ENCODE peak calls at places on chromosome 5, in seven cellular contexts. One of them, this sample, is unnamed.

GRCh38 chr5:168260353-168261211 is 30.9 kb upstream of the WWC1 start:
- DNase-seq in fibroblast of lung: no peak
- DNase-seq in non-pigmented ciliary epithelial cell: no peak
- DNase-seq in NCI-H146: no peak
- DNase-seq in renal cortical epithelial cell: no peak
- DNase-seq in central memory CD4-positive, alpha-beta T cell: no peak
- DNase-seq in ACHN: no peak
- DNase-seq in this sample: no peak

GRCh38 chr5:127924606-127925005 is 159.0 kb upstream of the SLC12A2 start:
- DNase-seq in renal cortical epithelial cell: no peak
- DNase-seq in non-pigmented ciliary epithelial cell: no peak
- DNase-seq in fibroblast of lung: no peak
- DNase-seq in central memory CD4-positive, alpha-beta T cell: no peak
- DNase-seq in ACHN: no peak
- DNase-seq in NCI-H146: peak; percentile 74
- DNase-seq in this sample: no peak

GRCh38 chr5:176578391-176578808 is 29.3 kb downstream of the CDHR2 start:
- DNase-seq in fibroblast of lung: peak; percentile 36
- DNase-seq in renal cortical epithelial cell: peak; percentile 49
- DNase-seq in non-pigmented ciliary epithelial cell: no peak
- DNase-seq in NCI-H146: peak; percentile 73
- DNase-seq in central memory CD4-positive, alpha-beta T cell: peak; percentile 36
- DNase-seq in ACHN: peak; percentile 14
- DNase-seq in this sample: peak; percentile 21

GRCh38 chr5:32794086-32794485 is 83.0 kb downstream of the NPR3 start:
- DNase-seq in renal cortical epithelial cell: no peak
- DNase-seq in central memory CD4-positive, alpha-beta T cell: no peak
- DNase-seq in fibroblast of lung: no peak
- DNase-seq in ACHN: no peak
- DNase-seq in non-pigmented ciliary epithelial cell: no peak
- DNase-seq in NCI-H146: no peak
- DNase-seq in this sample: peak; percentile 61

GRCh38 chr5:95410269-95410668 is 19.1 kb downstream of the FAM81B start:
- DNase-seq in non-pigmented ciliary epithelial cell: no peak
- DNase-seq in fibroblast of lung: no peak
- DNase-seq in NCI-H146: no peak
- DNase-seq in renal cortical epithelial cell: no peak
- DNase-seq in central memory CD4-positive, alpha-beta T cell: no peak
- DNase-seq in ACHN: no peak
- DNase-seq in this sample: no peak

GRCh38 chr5:91288517-91288916 is 94.6 kb downstream of the ARRDC3 start:
- DNase-seq in ACHN: no peak
- DNase-seq in non-pigmented ciliary epithelial cell: no peak
- DNase-seq in central memory CD4-positive, alpha-beta T cell: no peak
- DNase-seq in renal cortical epithelial cell: no peak
- DNase-seq in fibroblast of lung: no peak
- DNase-seq in NCI-H146: no peak
- DNase-seq in this sample: no peak

GRCh38 chr5:131756942-131757341 is 39.9 kb downstream of the FNIP1 start:
- DNase-seq in central memory CD4-positive, alpha-beta T cell: no peak
- DNase-seq in non-pigmented ciliary epithelial cell: no peak
- DNase-seq in renal cortical epithelial cell: no peak
- DNase-seq in ACHN: no peak
- DNase-seq in fibroblast of lung: no peak
- DNase-seq in NCI-H146: no peak
- DNase-seq in this sample: no peak

GRCh38 chr5:150149618-150150017 is 6.0 kb downstream of the PDGFRB start:
- DNase-seq in fibroblast of lung: no peak
- DNase-seq in central memory CD4-positive, alpha-beta T cell: no peak
- DNase-seq in non-pigmented ciliary epithelial cell: no peak
- DNase-seq in renal cortical epithelial cell: no peak
- DNase-seq in NCI-H146: no peak
- DNase-seq in ACHN: no peak
- DNase-seq in this sample: no peak

GRCh38 chr5:135034186-135034962 is at the start of gene PITX1:
- DNase-seq in NCI-H146: peak; percentile 69
- DNase-seq in central memory CD4-positive, alpha-beta T cell: no peak
- DNase-seq in non-pigmented ciliary epithelial cell: no peak
- DNase-seq in fibroblast of lung: peak; percentile 22
- DNase-seq in ACHN: no peak
- DNase-seq in renal cortical epithelial cell: no peak
- DNase-seq in this sample: no peak

GRCh38 chr5:72817076-72817476 is 615 bp downstream of the TNPO1 start:
- DNase-seq in ACHN: peak; percentile 43
- DNase-seq in renal cortical epithelial cell: peak; percentile 43
- DNase-seq in fibroblast of lung: peak; percentile 72
- DNase-seq in NCI-H146: peak; percentile 64
- DNase-seq in non-pigmented ciliary epithelial cell: no peak
- DNase-seq in central memory CD4-positive, alpha-beta T cell: no peak
- DNase-seq in this sample: peak; percentile 40

GRCh38 chr5:37844004-37844403 is 4.2 kb upstream of the GDNF start:
- DNase-seq in central memory CD4-positive, alpha-beta T cell: no peak
- DNase-seq in non-pigmented ciliary epithelial cell: no peak
- DNase-seq in NCI-H146: no peak
- DNase-seq in ACHN: no peak
- DNase-seq in renal cortical epithelial cell: no peak
- DNase-seq in fibroblast of lung: no peak
- DNase-seq in this sample: no peak

GRCh38 chr5:157366741-157367684 is 93.0 kb upstream of the NIPAL4 start:
- DNase-seq in non-pigmented ciliary epithelial cell: no peak
- DNase-seq in NCI-H146: no peak
- DNase-seq in ACHN: peak; percentile 39
- DNase-seq in fibroblast of lung: peak; percentile 80
- DNase-seq in renal cortical epithelial cell: peak; percentile 52
- DNase-seq in central memory CD4-positive, alpha-beta T cell: no peak
- DNase-seq in this sample: peak; percentile 70

GRCh38 chr5:170467000-170467707 is 36.7 kb upstream of the KCNIP1 start:
- DNase-seq in non-pigmented ciliary epithelial cell: peak; percentile 70
- DNase-seq in central memory CD4-positive, alpha-beta T cell: no peak
- DNase-seq in renal cortical epithelial cell: peak; percentile 86
- DNase-seq in fibroblast of lung: peak; percentile 93
- DNase-seq in ACHN: peak; percentile 74
- DNase-seq in NCI-H146: no peak
- DNase-seq in this sample: no peak

GRCh38 chr5:32583582-32584232 is 1.6 kb upstream of the SUB1 start:
- DNase-seq in NCI-H146: no peak
- DNase-seq in non-pigmented ciliary epithelial cell: no peak
- DNase-seq in central memory CD4-positive, alpha-beta T cell: peak; percentile 42
- DNase-seq in renal cortical epithelial cell: no peak
- DNase-seq in ACHN: no peak
- DNase-seq in fibroblast of lung: no peak
- DNase-seq in this sample: no peak

GRCh38 chr5:154858972-154859950 is 834 bp downstream of the CNOT8 start:
- DNase-seq in central memory CD4-positive, alpha-beta T cell: peak; percentile 34
- DNase-seq in ACHN: peak; percentile 11
- DNase-seq in fibroblast of lung: no peak
- DNase-seq in non-pigmented ciliary epithelial cell: no peak
- DNase-seq in NCI-H146: peak; percentile 0
- DNase-seq in renal cortical epithelial cell: no peak
- DNase-seq in this sample: no peak

GRCh38 chr5:10556331-10556807 is 7.5 kb upstream of the ANKRD33B start:
- DNase-seq in renal cortical epithelial cell: peak; percentile 90
- DNase-seq in non-pigmented ciliary epithelial cell: no peak
- DNase-seq in NCI-H146: no peak
- DNase-seq in ACHN: peak; percentile 55
- DNase-seq in fibroblast of lung: peak; percentile 74
- DNase-seq in central memory CD4-positive, alpha-beta T cell: no peak
- DNase-seq in this sample: no peak

GRCh38 chr5:43484049-43484849 is 584 bp upstream of the TMEM267 start:
- DNase-seq in fibroblast of lung: peak; percentile 78
- DNase-seq in NCI-H146: peak; percentile 77
- DNase-seq in ACHN: peak; percentile 83
- DNase-seq in non-pigmented ciliary epithelial cell: peak; percentile 40
- DNase-seq in central memory CD4-positive, alpha-beta T cell: peak; percentile 85
- DNase-seq in renal cortical epithelial cell: peak; percentile 80
- DNase-seq in this sample: peak; percentile 93

GRCh38 chr5:78972654-78973428 is 12.3 kb downstream of the ARSB start:
- DNase-seq in ACHN: no peak
- DNase-seq in non-pigmented ciliary epithelial cell: no peak
- DNase-seq in renal cortical epithelial cell: peak; percentile 25
- DNase-seq in central memory CD4-positive, alpha-beta T cell: no peak
- DNase-seq in fibroblast of lung: peak; percentile 63
- DNase-seq in NCI-H146: no peak
- DNase-seq in this sample: no peak

GRCh38 chr5:43007246-43007910 is 32.7 kb downstream of the ANXA2R start:
- DNase-seq in fibroblast of lung: peak; percentile 88
- DNase-seq in non-pigmented ciliary epithelial cell: peak; percentile 80
- DNase-seq in NCI-H146: peak; percentile 80
- DNase-seq in central memory CD4-positive, alpha-beta T cell: peak; percentile 85
- DNase-seq in ACHN: peak; percentile 67
- DNase-seq in renal cortical epithelial cell: peak; percentile 81
- DNase-seq in this sample: peak; percentile 94

GRCh38 chr5:135472141-135472540 is 20.0 kb upstream of the TIFAB start:
- DNase-seq in renal cortical epithelial cell: no peak
- DNase-seq in NCI-H146: no peak
- DNase-seq in fibroblast of lung: no peak
- DNase-seq in non-pigmented ciliary epithelial cell: no peak
- DNase-seq in ACHN: no peak
- DNase-seq in central memory CD4-positive, alpha-beta T cell: no peak
- DNase-seq in this sample: no peak

GRCh38 chr5:58019614-58020013 is 440.3 kb downstream of the PLK2 start:
- DNase-seq in central memory CD4-positive, alpha-beta T cell: no peak
- DNase-seq in renal cortical epithelial cell: no peak
- DNase-seq in NCI-H146: no peak
- DNase-seq in non-pigmented ciliary epithelial cell: no peak
- DNase-seq in fibroblast of lung: peak; percentile 23
- DNase-seq in ACHN: no peak
- DNase-seq in this sample: no peak

GRCh38 chr5:71924980-71925379 is 182.3 kb upstream of the MAP1B start:
- DNase-seq in renal cortical epithelial cell: peak; percentile 29
- DNase-seq in central memory CD4-positive, alpha-beta T cell: no peak
- DNase-seq in NCI-H146: peak; percentile 49
- DNase-seq in fibroblast of lung: peak; percentile 67
- DNase-seq in non-pigmented ciliary epithelial cell: no peak
- DNase-seq in ACHN: no peak
- DNase-seq in this sample: no peak

GRCh38 chr5:20497356-20497755 is 509.4 kb upstream of the CDH18 start:
- DNase-seq in renal cortical epithelial cell: no peak
- DNase-seq in NCI-H146: no peak
- DNase-seq in fibroblast of lung: no peak
- DNase-seq in non-pigmented ciliary epithelial cell: no peak
- DNase-seq in central memory CD4-positive, alpha-beta T cell: no peak
- DNase-seq in ACHN: no peak
- DNase-seq in this sample: no peak

GRCh38 chr5:119840175-119840574 is 210.8 kb downstream of the FAM170A start:
- DNase-seq in fibroblast of lung: no peak
- DNase-seq in ACHN: no peak
- DNase-seq in non-pigmented ciliary epithelial cell: no peak
- DNase-seq in central memory CD4-positive, alpha-beta T cell: no peak
- DNase-seq in NCI-H146: no peak
- DNase-seq in renal cortical epithelial cell: no peak
- DNase-seq in this sample: no peak

GRCh38 chr5:122704247-122705036 is 70.4 kb upstream of the SNX2 start:
- DNase-seq in ACHN: peak; percentile 49
- DNase-seq in central memory CD4-positive, alpha-beta T cell: peak; percentile 6
- DNase-seq in NCI-H146: no peak
- DNase-seq in renal cortical epithelial cell: peak; percentile 73
- DNase-seq in fibroblast of lung: peak; percentile 53
- DNase-seq in non-pigmented ciliary epithelial cell: no peak
- DNase-seq in this sample: peak; percentile 76

GRCh38 chr5:31193591-31194457 is at the start of gene CDH6:
- DNase-seq in NCI-H146: peak; percentile 90
- DNase-seq in fibroblast of lung: peak; percentile 83
- DNase-seq in ACHN: no peak
- DNase-seq in renal cortical epithelial cell: peak; percentile 78
- DNase-seq in non-pigmented ciliary epithelial cell: no peak
- DNase-seq in central memory CD4-positive, alpha-beta T cell: no peak
- DNase-seq in this sample: no peak

GRCh38 chr5:96870094-96871021 is 5.9 kb upstream of the ERAP2 start:
- DNase-seq in NCI-H146: no peak
- DNase-seq in fibroblast of lung: peak; percentile 41
- DNase-seq in ACHN: no peak
- DNase-seq in renal cortical epithelial cell: no peak
- DNase-seq in non-pigmented ciliary epithelial cell: no peak
- DNase-seq in central memory CD4-positive, alpha-beta T cell: no peak
- DNase-seq in this sample: no peak

GRCh38 chr5:34511915-34512314 is 144.2 kb upstream of the RAI14 start:
- DNase-seq in central memory CD4-positive, alpha-beta T cell: no peak
- DNase-seq in NCI-H146: no peak
- DNase-seq in renal cortical epithelial cell: no peak
- DNase-seq in ACHN: no peak
- DNase-seq in non-pigmented ciliary epithelial cell: no peak
- DNase-seq in fibroblast of lung: no peak
- DNase-seq in this sample: no peak

GRCh38 chr5:163342301-163342700 is 95.1 kb upstream of the CCNG1 start:
- DNase-seq in central memory CD4-positive, alpha-beta T cell: no peak
- DNase-seq in fibroblast of lung: no peak
- DNase-seq in ACHN: no peak
- DNase-seq in NCI-H146: no peak
- DNase-seq in renal cortical epithelial cell: no peak
- DNase-seq in non-pigmented ciliary epithelial cell: no peak
- DNase-seq in this sample: no peak

GRCh38 chr5:137997726-137998213 is 35.1 kb downstream of the FAM13B start:
- DNase-seq in ACHN: peak; percentile 41
- DNase-seq in renal cortical epithelial cell: peak; percentile 85
- DNase-seq in NCI-H146: no peak
- DNase-seq in central memory CD4-positive, alpha-beta T cell: no peak
- DNase-seq in fibroblast of lung: peak; percentile 41
- DNase-seq in non-pigmented ciliary epithelial cell: no peak
- DNase-seq in this sample: no peak

GRCh38 chr5:1929108-1929991 is 46.6 kb upstream of the IRX4 start:
- DNase-seq in ACHN: no peak
- DNase-seq in fibroblast of lung: no peak
- DNase-seq in renal cortical epithelial cell: no peak
- DNase-seq in non-pigmented ciliary epithelial cell: no peak
- DNase-seq in NCI-H146: no peak
- DNase-seq in central memory CD4-positive, alpha-beta T cell: no peak
- DNase-seq in this sample: no peak

GRCh38 chr5:78399115-78399514 is 38.7 kb downstream of the SCAMP1 start:
- DNase-seq in fibroblast of lung: peak; percentile 61
- DNase-seq in renal cortical epithelial cell: no peak
- DNase-seq in ACHN: no peak
- DNase-seq in NCI-H146: no peak
- DNase-seq in central memory CD4-positive, alpha-beta T cell: no peak
- DNase-seq in non-pigmented ciliary epithelial cell: no peak
- DNase-seq in this sample: peak; percentile 9

GRCh38 chr5:116600876-116601275 is 26.3 kb upstream of the SEMA6A start:
- DNase-seq in non-pigmented ciliary epithelial cell: peak; percentile 37
- DNase-seq in renal cortical epithelial cell: peak; percentile 85
- DNase-seq in NCI-H146: no peak
- DNase-seq in fibroblast of lung: peak; percentile 63
- DNase-seq in ACHN: peak; percentile 70
- DNase-seq in central memory CD4-positive, alpha-beta T cell: no peak
- DNase-seq in this sample: no peak

GRCh38 chr5:1930880-1931589 is 48.3 kb upstream of the IRX4 start:
- DNase-seq in central memory CD4-positive, alpha-beta T cell: no peak
- DNase-seq in NCI-H146: peak; percentile 32
- DNase-seq in fibroblast of lung: no peak
- DNase-seq in renal cortical epithelial cell: no peak
- DNase-seq in non-pigmented ciliary epithelial cell: no peak
- DNase-seq in ACHN: no peak
- DNase-seq in this sample: no peak

GRCh38 chr5:37615184-37615583 is 224.7 kb downstream of the GDNF start:
- DNase-seq in non-pigmented ciliary epithelial cell: peak; percentile 81
- DNase-seq in NCI-H146: no peak
- DNase-seq in central memory CD4-positive, alpha-beta T cell: no peak
- DNase-seq in renal cortical epithelial cell: no peak
- DNase-seq in ACHN: peak; percentile 33
- DNase-seq in fibroblast of lung: peak; percentile 97
- DNase-seq in this sample: no peak

GRCh38 chr5:33850100-33850594 is 41.6 kb downstream of the ADAMTS12 start:
- DNase-seq in ACHN: peak; percentile 41
- DNase-seq in fibroblast of lung: peak; percentile 86
- DNase-seq in non-pigmented ciliary epithelial cell: peak; percentile 70
- DNase-seq in NCI-H146: no peak
- DNase-seq in central memory CD4-positive, alpha-beta T cell: peak; percentile 44
- DNase-seq in renal cortical epithelial cell: peak; percentile 97
- DNase-seq in this sample: no peak

GRCh38 chr5:87195104-87195581 is 72.5 kb upstream of the RASA1 start:
- DNase-seq in ACHN: no peak
- DNase-seq in non-pigmented ciliary epithelial cell: peak; percentile 67
- DNase-seq in fibroblast of lung: peak; percentile 85
- DNase-seq in NCI-H146: no peak
- DNase-seq in central memory CD4-positive, alpha-beta T cell: no peak
- DNase-seq in renal cortical epithelial cell: peak; percentile 38
- DNase-seq in this sample: no peak

GRCh38 chr5:67483453-67484030 is 286.9 kb upstream of the CD180 start:
- DNase-seq in central memory CD4-positive, alpha-beta T cell: no peak
- DNase-seq in non-pigmented ciliary epithelial cell: no peak
- DNase-seq in fibroblast of lung: peak; percentile 35
- DNase-seq in renal cortical epithelial cell: no peak
- DNase-seq in NCI-H146: no peak
- DNase-seq in ACHN: no peak
- DNase-seq in this sample: peak; percentile 53

This sample was measured in SK-MEL-5.